ENCODE peak calls at places on chromosomes 3 and 15, in four cellular contexts. One of them, this sample, is unnamed.

GRCh38 chr15:67902579-67902979 is 62.7 kb upstream of the RNU6-1 start:
- DNase-seq in pancreas: no peak
- DNase-seq in ovary: no peak
- DNase-seq in RWPE2: no peak
- DNase-seq in this sample: no peak

GRCh38 chr15:85874236-85874635 is 79.5 kb upstream of the KLHL25 start:
- DNase-seq in RWPE2: no peak
- DNase-seq in ovary: no peak
- DNase-seq in pancreas: no peak
- DNase-seq in this sample: no peak

GRCh38 chr15:95138604-95139270 is 907.4 kb downstream of the MCTP2 start:
- DNase-seq in RWPE2: no peak
- DNase-seq in ovary: no peak
- DNase-seq in pancreas: no peak
- DNase-seq in this sample: no peak

GRCh38 chr3:59698091-59698490 is 648.3 kb upstream of the CFAP20DC start:
- DNase-seq in RWPE2: no peak
- DNase-seq in pancreas: no peak
- DNase-seq in ovary: no peak
- DNase-seq in this sample: no peak

GRCh38 chr3:21405671-21406667 is 345.0 kb downstream of the ZNF385D start:
- DNase-seq in pancreas: no peak
- DNase-seq in RWPE2: peak
- DNase-seq in ovary: no peak
- DNase-seq in this sample: no peak

GRCh38 chr3:189572249-189572648 is 58.9 kb upstream of the TP63 start:
- DNase-seq in pancreas: no peak
- DNase-seq in ovary: no peak
- DNase-seq in RWPE2: no peak
- DNase-seq in this sample: no peak

GRCh38 chr3:64799606-64800005 is 111.8 kb upstream of the ADAMTS9 start:
- DNase-seq in RWPE2: no peak
- DNase-seq in pancreas: no peak
- DNase-seq in ovary: no peak
- DNase-seq in this sample: no peak

GRCh38 chr3:69143605-69144004 is 21.2 kb upstream of the LMOD3 start:
- DNase-seq in pancreas: no peak
- DNase-seq in RWPE2: no peak
- DNase-seq in ovary: no peak
- DNase-seq in this sample: no peak

GRCh38 chr15:67766963-67767362 is 58.3 kb upstream of the SKOR1 start:
- DNase-seq in RWPE2: no peak
- DNase-seq in pancreas: no peak
- DNase-seq in ovary: no peak
- DNase-seq in this sample: no peak

GRCh38 chr15:99433757-99434211 is 132.0 kb upstream of the MEF2A start:
- DNase-seq in pancreas: no peak
- DNase-seq in ovary: no peak
- DNase-seq in RWPE2: peak
- DNase-seq in this sample: peak

GRCh38 chr3:190644766-190645165 is 130.9 kb downstream of the IL1RAP start:
- DNase-seq in pancreas: no peak
- DNase-seq in RWPE2: no peak
- DNase-seq in ovary: no peak
- DNase-seq in this sample: no peak

GRCh38 chr3:159732172-159733111 is 256.2 kb upstream of the IL12A start:
- DNase-seq in pancreas: no peak
- DNase-seq in ovary: no peak
- DNase-seq in RWPE2: peak
- DNase-seq in this sample: no peak

GRCh38 chr3:15332405-15333098 is at the start of gene SH3BP5:
- DNase-seq in RWPE2: no peak
- DNase-seq in pancreas: peak
- DNase-seq in ovary: peak
- DNase-seq in this sample: no peak

GRCh38 chr3:184658223-184658860 is 53.5 kb downstream of the MAGEF1 start:
- DNase-seq in RWPE2: no peak
- DNase-seq in pancreas: no peak
- DNase-seq in ovary: no peak
- DNase-seq in this sample: no peak

GRCh38 chr15:80856809-80857377 is 77.7 kb downstream of the CEMIP start:
- DNase-seq in pancreas: peak
- DNase-seq in ovary: peak
- DNase-seq in RWPE2: no peak
- DNase-seq in this sample: no peak

GRCh38 chr15:78034495-78035191 is 42.9 kb downstream of the TBC1D2B start:
- DNase-seq in ovary: no peak
- DNase-seq in pancreas: no peak
- DNase-seq in RWPE2: no peak
- DNase-seq in this sample: no peak

GRCh38 chr15:29756358-29757267 is 65.7 kb downstream of the TJP1 start:
- DNase-seq in RWPE2: peak
- DNase-seq in ovary: no peak
- DNase-seq in pancreas: no peak
- DNase-seq in this sample: no peak

GRCh38 chr15:90126022-90126421 is 23.8 kb upstream of the IDH2 start:
- DNase-seq in pancreas: peak
- DNase-seq in ovary: no peak
- DNase-seq in RWPE2: no peak
- DNase-seq in this sample: no peak

GRCh38 chr15:63826513-63826912 is 7.2 kb downstream of the HERC1 start:
- DNase-seq in pancreas: no peak
- DNase-seq in RWPE2: no peak
- DNase-seq in ovary: no peak
- DNase-seq in this sample: no peak

GRCh38 chr3:46506526-46506925 is 8.8 kb downstream of the RTP3 start:
- DNase-seq in RWPE2: no peak
- DNase-seq in pancreas: no peak
- DNase-seq in ovary: no peak
- DNase-seq in this sample: no peak

DNA sequence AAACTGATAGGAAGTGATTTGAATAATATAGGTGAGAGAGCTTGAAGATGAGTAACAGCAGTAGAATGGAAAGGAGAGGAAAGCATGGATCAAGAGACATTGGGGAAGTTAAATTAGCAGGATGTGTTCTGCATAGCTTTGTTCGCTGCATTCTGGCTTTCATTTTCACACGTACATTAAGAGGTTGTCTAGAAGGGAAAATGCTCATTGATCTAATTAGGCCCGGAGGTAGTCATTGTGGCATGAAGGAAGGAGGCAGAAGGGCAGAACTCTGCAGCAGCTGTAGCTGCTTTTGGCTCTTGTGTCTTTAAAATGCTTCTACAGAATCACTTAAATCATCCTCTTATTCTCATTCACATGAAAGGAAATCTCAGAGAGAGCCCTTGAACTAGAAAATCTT is 40.3 kb downstream of the KCNAB1 start:
- DNase-seq in ovary: no peak
- DNase-seq in pancreas: no peak
- DNase-seq in RWPE2: no peak
- DNase-seq in this sample: no peak
- TF ChIP-seq CTCF in ovary: no peak
- TF ChIP-seq CTCF in pancreas: no peak
- TF ChIP-seq CTCF in RWPE2: no peak
- TF ChIP-seq CTCF in this sample: no peak

DNA sequence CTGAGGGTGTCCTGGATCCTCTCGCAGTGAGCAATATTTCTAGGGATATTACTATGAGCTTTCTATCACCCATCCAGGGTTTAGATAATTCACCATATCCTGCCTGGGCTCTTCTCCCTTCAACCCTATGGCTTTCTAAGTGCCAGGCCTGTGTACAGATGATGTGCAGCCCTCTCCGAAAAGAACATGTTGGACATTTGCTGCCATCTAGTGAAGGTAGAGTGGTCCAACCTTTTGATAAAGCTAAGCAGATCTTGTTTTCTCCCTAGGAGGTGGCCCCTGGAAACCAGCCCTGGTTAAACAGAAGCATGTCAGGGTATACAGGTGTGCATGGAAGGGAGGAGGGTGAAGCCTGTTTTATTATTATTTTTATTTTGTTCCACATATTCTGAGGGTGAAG is 27.9 kb upstream of the SCN10A start:
- DNase-seq in pancreas: no peak
- DNase-seq in RWPE2: no peak
- DNase-seq in ovary: no peak
- DNase-seq in this sample: no peak
- TF ChIP-seq CTCF in pancreas: no peak
- TF ChIP-seq CTCF in RWPE2: peak
- TF ChIP-seq CTCF in ovary: no peak
- TF ChIP-seq CTCF in this sample: peak

GRCh38 chr3:10707089-10707983 is 108.7 kb upstream of the SLC6A11 start:
- DNase-seq in pancreas: no peak
- DNase-seq in ovary: no peak
- DNase-seq in RWPE2: no peak
- DNase-seq in this sample: no peak
- TF ChIP-seq CTCF in pancreas: no peak
- TF ChIP-seq CTCF in ovary: no peak
- TF ChIP-seq CTCF in RWPE2: no peak
- TF ChIP-seq CTCF in this sample: peak

GRCh38 chr15:66743703-66744536 is 41.9 kb downstream of the SMAD6 start:
- DNase-seq in pancreas: no peak
- DNase-seq in ovary: peak
- DNase-seq in RWPE2: no peak
- DNase-seq in this sample: peak

GRCh38 chr15:66746231-66746605 is 44.2 kb downstream of the SMAD6 start:
- DNase-seq in RWPE2: no peak
- DNase-seq in ovary: peak
- DNase-seq in pancreas: no peak
- DNase-seq in this sample: no peak

GRCh38 chr15:66743204-66743603 is 41.2 kb downstream of the SMAD6 start:
- DNase-seq in pancreas: no peak
- DNase-seq in RWPE2: no peak
- DNase-seq in ovary: no peak
- DNase-seq in this sample: no peak

GRCh38 chr15:66745530-66746230 is 43.6 kb downstream of the SMAD6 start:
- DNase-seq in pancreas: no peak
- DNase-seq in RWPE2: no peak
- DNase-seq in ovary: peak
- DNase-seq in this sample: no peak

GRCh38 chr15:66744610-66745279 is 42.7 kb downstream of the SMAD6 start:
- DNase-seq in RWPE2: no peak
- DNase-seq in ovary: peak
- DNase-seq in pancreas: no peak
- DNase-seq in this sample: peak
- TF ChIP-seq CTCF in RWPE2: no peak
- TF ChIP-seq CTCF in ovary: no peak
- TF ChIP-seq CTCF in pancreas: no peak
- TF ChIP-seq CTCF in this sample: no peak

GRCh38 chr3:138260636-138261035 is 69.0 kb downstream of the NME9 start:
- DNase-seq in ovary: no peak
- DNase-seq in RWPE2: no peak
- DNase-seq in pancreas: no peak
- DNase-seq in this sample: no peak

GRCh38 chr3:138254199-138254598 is 67.1 kb downstream of the ARMC8 start:
- DNase-seq in ovary: no peak
- DNase-seq in pancreas: no peak
- DNase-seq in RWPE2: no peak
- DNase-seq in this sample: no peak

GRCh38 chr3:138259126-138259525 is 70.5 kb downstream of the NME9 start:
- DNase-seq in ovary: no peak
- DNase-seq in RWPE2: no peak
- DNase-seq in pancreas: no peak
- DNase-seq in this sample: no peak

GRCh38 chr3:138256022-138256421 is 68.9 kb downstream of the ARMC8 start:
- DNase-seq in pancreas: no peak
- DNase-seq in ovary: no peak
- DNase-seq in RWPE2: no peak
- DNase-seq in this sample: no peak

GRCh38 chr3:138257986-138258385 is 70.9 kb downstream of the ARMC8 start:
- DNase-seq in RWPE2: no peak
- DNase-seq in ovary: no peak
- DNase-seq in pancreas: no peak
- DNase-seq in this sample: no peak
- TF ChIP-seq CTCF in RWPE2: no peak
- TF ChIP-seq CTCF in ovary: no peak
- TF ChIP-seq CTCF in pancreas: no peak
- TF ChIP-seq CTCF in this sample: no peak